ENCODE peak calls at places on chromosomes 11 and 22, in nine cellular contexts. J is fibroblast of the aortic adventitia, T is fibroblast of lung, Y is Peyer's patch, K is cardiac fibroblast, C is RWPE2, Q is brain microvascular endothelial cell, E is cardiac muscle cell, Z is colonic mucosa. D is an unnamed sample.

GRCh38 chr22:29039148-29039547 is 22.5 kb downstream of the C22orf31 start:
- DNase-seq in J (no peak), T (no peak), Y (no peak), K (no peak), C (no peak), Q (no peak), E (no peak), Z (no peak), D (no peak)

GRCh38 chr11:2951235-2952110 is 22.3 kb upstream of the PHLDA2 start:
- DNase-seq in J (peak; percentile 28), T (peak; percentile 53), Y (no peak), K (peak; percentile 71), C (no peak), Q (peak; percentile 71), E (no peak), Z (no peak), D (no peak)

GRCh38 chr22:44752285-44753188 is at the start of gene ARHGAP8:
- DNase-seq in J (no peak), T (no peak), Y (no peak), K (no peak), C (no peak), Q (no peak), E (peak; percentile 15), Z (peak; percentile 74), D (no peak)

GRCh38 chr11:76369406-76369805 is 11.5 kb downstream of the THAP12 start:
- DNase-seq in J (no peak), T (no peak), Y (no peak), K (no peak), C (no peak), Q (no peak), E (no peak), Z (peak; percentile 64), D (peak; percentile 70)

GRCh38 chr11:95088946-95089619 is 563 bp upstream of the ENDOD1 start:
- DNase-seq in J (peak; percentile 51), T (no peak), Y (peak; percentile 51), K (no peak), C (no peak), Q (peak; percentile 44), E (no peak), Z (no peak), D (no peak)

GRCh38 chr11:67268684-67269268 is 2.5 kb downstream of the GRK2 start:
- DNase-seq in J (no peak), T (no peak), Y (no peak), K (no peak), C (no peak), Q (no peak), E (no peak), Z (no peak), D (no peak)

GRCh38 chr22:22787805-22788459 is 99.7 kb upstream of the IGLL5 start:
- DNase-seq in J (peak; percentile 56), T (peak; percentile 49), Y (peak; percentile 76), K (peak; percentile 71), C (no peak), Q (peak; percentile 20), E (no peak), Z (peak; percentile 70), D (no peak)

GRCh38 chr11:16999116-16999515 is 15.1 kb downstream of the PLEKHA7 start:
- DNase-seq in J (no peak), T (no peak), Y (no peak), K (no peak), C (no peak), Q (no peak), E (no peak), Z (no peak), D (no peak)

GRCh38 chr11:27201454-27202302 is 161.1 kb downstream of the BBOX1 start:
- DNase-seq in J (peak; percentile 74), T (peak; percentile 79), Y (peak; percentile 44), K (peak; percentile 71), C (peak; percentile 90), Q (peak; percentile 76), E (peak; percentile 91), Z (peak; percentile 97), D (peak; percentile 98)

GRCh38 chr22:49936973-49937757 is 18.7 kb downstream of the CRELD2 start:
- DNase-seq in J (no peak), T (no peak), Y (no peak), K (no peak), C (no peak), Q (no peak), E (peak; percentile 90), Z (no peak), D (no peak)

GRCh38 chr11:10605941-10606381 is 37.5 kb upstream of the LYVE1 start:
- DNase-seq in J (peak; percentile 67), T (peak; percentile 87), Y (peak; percentile 59), K (peak; percentile 92), C (no peak), Q (peak; percentile 74), E (peak; percentile 55), Z (peak; percentile 34), D (no peak)

GRCh38 chr11:9314291-9315077 is at the start of gene TMEM41B:
- DNase-seq in J (peak; percentile 98), T (peak; percentile 95), Y (peak; percentile 98), K (peak; percentile 99), C (peak; percentile 96), Q (peak; percentile 97), E (peak; percentile 98), Z (peak; percentile 99), D (peak; percentile 96)
- TF ChIP-seq CTCF in J (peak; percentile 19), T (no peak), Y (no peak), K (peak; percentile 2), C (no peak), Q (peak; percentile 8), E (no peak), Z (no peak), D (peak; percentile 9)

DNA sequence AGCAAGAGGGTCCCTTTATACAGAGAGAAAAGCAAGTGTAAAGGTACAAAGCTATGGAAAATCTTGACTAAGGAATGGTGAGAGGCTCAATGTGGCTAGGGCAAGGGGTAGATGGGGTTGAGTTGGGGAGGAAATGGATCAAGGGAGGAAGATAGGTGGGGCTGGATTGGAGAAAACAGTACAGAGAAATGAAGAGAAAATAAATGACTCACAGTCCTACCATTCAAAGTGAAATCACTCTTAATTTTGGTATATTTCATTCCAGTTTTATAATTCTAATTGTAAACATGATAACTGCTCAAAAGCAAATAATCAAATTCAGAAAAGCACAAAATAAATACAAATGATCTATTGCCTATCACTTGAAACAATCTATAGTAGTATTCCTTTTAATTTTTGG is 16.6 kb downstream of the UBE4A start:
- DNase-seq in J (no peak), T (no peak), Y (no peak), K (no peak), C (no peak), Q (no peak), E (no peak), Z (no peak), D (no peak)
- H3K4me3 ChIP-seq in J (no peak overlapping the region), T (no peak overlapping the region), Y (no peak overlapping the region), K (no peak overlapping the region), C (no peak overlapping the region), Q (no peak overlapping the region), E (no peak overlapping the region), Z (no peak overlapping the region), D (no peak overlapping the region)

DNA sequence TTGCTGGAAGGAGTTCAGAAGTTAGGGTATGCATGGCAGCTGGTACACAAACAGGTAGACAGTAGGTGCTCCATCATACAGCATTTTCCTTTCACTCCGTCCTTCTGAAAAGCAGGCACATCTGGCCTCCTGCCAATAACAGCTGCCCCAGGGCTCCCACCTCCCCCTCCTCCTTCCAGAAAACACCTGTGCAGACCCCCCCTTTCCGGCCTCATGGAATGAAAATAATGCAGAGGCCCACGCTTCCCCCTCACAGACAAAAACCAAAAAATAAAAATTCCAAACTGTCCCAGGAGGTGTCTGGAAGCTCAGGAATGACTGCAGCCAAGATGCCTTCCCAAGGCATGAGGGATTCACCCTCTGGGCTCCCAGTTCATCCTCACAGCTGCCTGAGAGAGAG is 185.5 kb downstream of the MN1 start:
- DNase-seq in J (no peak), T (no peak), Y (no peak), K (no peak), C (no peak), Q (no peak), E (no peak), Z (no peak), D (no peak)
- TF ChIP-seq CTCF in J (no peak), T (no peak), Y (no peak), K (no peak), C (no peak), Q (no peak), E (no peak), Z (no peak), D (no peak)

GRCh38 chr22:31089101-31090100 is 8.3 kb downstream of the SMTN start:
- DNase-seq in J (peak; percentile 53), T (peak; percentile 62), Y (peak; percentile 68), K (peak; percentile 41), C (no peak), Q (no peak), E (peak; percentile 73), Z (peak; percentile 42), D (no peak)

GRCh38 chr22:31092161-31092560 is 11.0 kb downstream of the SMTN start:
- DNase-seq in J (no peak), T (no peak), Y (no peak), K (no peak), C (no peak), Q (no peak), E (no peak), Z (no peak), D (no peak)

GRCh38 chr22:31088233-31088986 is 7.3 kb downstream of the SMTN start:
- DNase-seq in J (no peak), T (no peak), Y (no peak), K (no peak), C (peak; percentile 66), Q (no peak), E (no peak), Z (no peak), D (no peak)

GRCh38 chr22:31091106-31091975 is 10.2 kb downstream of the SMTN start:
- DNase-seq in J (no peak), T (no peak), Y (no peak), K (no peak), C (peak; percentile 56), Q (no peak), E (no peak), Z (no peak), D (no peak)

DNA sequence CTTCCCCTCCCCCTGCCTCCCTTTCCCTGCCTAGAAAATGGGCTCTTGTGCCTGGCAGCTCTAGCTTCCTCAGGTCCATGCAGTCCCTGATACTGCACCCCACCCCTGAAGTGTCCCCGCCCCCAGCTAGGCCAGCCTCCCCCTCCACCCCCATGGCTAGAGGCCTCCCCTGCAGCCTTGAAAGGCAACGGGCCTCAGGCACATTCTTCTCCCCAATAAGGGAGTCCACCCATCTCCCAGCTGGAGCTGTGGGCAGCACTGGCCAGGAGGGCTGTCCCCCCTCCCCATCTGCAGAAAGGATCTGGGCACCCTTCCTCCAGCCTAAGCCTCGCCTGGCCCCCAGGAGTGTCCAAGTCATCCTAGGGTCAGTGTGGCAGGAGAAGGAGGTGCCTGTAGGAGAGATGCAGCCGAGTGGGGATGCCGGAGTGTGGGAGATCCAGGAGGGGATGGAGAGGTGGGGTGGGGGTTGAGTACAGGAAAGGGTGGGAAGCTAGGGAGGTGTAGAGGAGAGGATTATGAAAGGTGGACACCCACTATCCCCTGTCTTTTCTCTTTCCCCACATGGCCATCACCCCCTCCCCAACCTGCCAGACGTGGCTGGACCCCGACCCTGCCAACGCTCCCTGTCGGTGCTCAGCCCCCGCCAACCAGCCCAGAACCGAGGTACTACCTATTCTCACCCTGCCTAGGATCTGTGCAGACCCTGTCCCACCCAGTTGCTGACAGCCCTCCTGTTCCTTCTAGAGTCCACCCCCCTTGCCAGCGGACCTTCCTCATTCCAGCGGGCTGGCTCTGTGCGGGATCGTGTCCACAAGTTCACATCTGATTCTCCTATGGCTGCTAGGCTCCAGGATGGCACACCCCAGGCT is 9.3 kb downstream of the SMTN start:
- DNase-seq in J (no peak), T (no peak), Y (no peak), K (no peak), C (no peak), Q (no peak), E (no peak), Z (no peak), D (no peak)
- H3K4me3 ChIP-seq in J (no peak overlapping the region), T (no peak overlapping the region), Y (peak overlapping the region; percentile 36), K (no peak overlapping the region), C (no peak overlapping the region), Q (no peak overlapping the region), E (no peak overlapping the region), Z (no peak overlapping the region), D (no peak overlapping the region)

D was measured in LNCaP clone FGC.